ENCODE peak calls at places on chromosomes 12 and 14, in ten cellular contexts. One of them, this sample, is unnamed.

GRCh38 chr14:103519837-103520212 is 2.8 kb downstream of the CKB start:
- DNase-seq in NCI-H1105: no peak
- DNase-seq in activated CD8-positive, alpha-beta memory T cell treated with anti-CD3 and anti-CD28 coated beads for 24 hours: no peak
- DNase-seq in stimulated activated naive B cell treated with anti-CD40 and anti-IgM and Interleukin-4, amounts not matched to agents 10 μg/mL and 1 μg/mL and 100 μg/mL, for 72 hours: no peak
- DNase-seq in Right ventricle myocardium inferior: no peak
- DNase-seq in SIG-M5: no peak
- DNase-seq in NT2/D1: no peak
- DNase-seq in anterior cingulate cortex: no peak
- DNase-seq in T-cell: no peak
- DNase-seq in neuronal stem cell: no peak
- DNase-seq in this sample: no peak

GRCh38 chr12:14716848-14717444 is 20.5 kb upstream of the GUCY2C start:
- DNase-seq in Right ventricle myocardium inferior: no peak
- DNase-seq in anterior cingulate cortex: peak
- DNase-seq in NT2/D1: peak
- DNase-seq in neuronal stem cell: peak
- DNase-seq in stimulated activated naive B cell treated with anti-CD40 and anti-IgM and Interleukin-4, amounts not matched to agents 10 μg/mL and 1 μg/mL and 100 μg/mL, for 72 hours: peak
- DNase-seq in T-cell: peak
- DNase-seq in activated CD8-positive, alpha-beta memory T cell treated with anti-CD3 and anti-CD28 coated beads for 24 hours: no peak
- DNase-seq in SIG-M5: no peak
- DNase-seq in NCI-H1105: no peak
- DNase-seq in this sample: peak

GRCh38 chr12:3704512-3705348 is 48.2 kb downstream of the CRACR2A start:
- DNase-seq in neuronal stem cell: no peak
- DNase-seq in T-cell: no peak
- DNase-seq in NCI-H1105: no peak
- DNase-seq in SIG-M5: no peak
- DNase-seq in NT2/D1: no peak
- DNase-seq in stimulated activated naive B cell treated with anti-CD40 and anti-IgM and Interleukin-4, amounts not matched to agents 10 μg/mL and 1 μg/mL and 100 μg/mL, for 72 hours: no peak
- DNase-seq in activated CD8-positive, alpha-beta memory T cell treated with anti-CD3 and anti-CD28 coated beads for 24 hours: no peak
- DNase-seq in anterior cingulate cortex: no peak
- DNase-seq in Right ventricle myocardium inferior: no peak
- DNase-seq in this sample: peak

GRCh38 chr12:69024907-69025306 is 91.9 kb upstream of the CPM start:
- DNase-seq in T-cell: no peak
- DNase-seq in neuronal stem cell: no peak
- DNase-seq in Right ventricle myocardium inferior: no peak
- DNase-seq in SIG-M5: no peak
- DNase-seq in anterior cingulate cortex: no peak
- DNase-seq in activated CD8-positive, alpha-beta memory T cell treated with anti-CD3 and anti-CD28 coated beads for 24 hours: no peak
- DNase-seq in NCI-H1105: no peak
- DNase-seq in stimulated activated naive B cell treated with anti-CD40 and anti-IgM and Interleukin-4, amounts not matched to agents 10 μg/mL and 1 μg/mL and 100 μg/mL, for 72 hours: no peak
- DNase-seq in NT2/D1: no peak
- DNase-seq in this sample: no peak

GRCh38 chr12:53596920-53597363 is 29.2 kb downstream of the ATF7 start:
- DNase-seq in Right ventricle myocardium inferior: no peak
- DNase-seq in SIG-M5: no peak
- DNase-seq in anterior cingulate cortex: no peak
- DNase-seq in neuronal stem cell: no peak
- DNase-seq in NT2/D1: no peak
- DNase-seq in activated CD8-positive, alpha-beta memory T cell treated with anti-CD3 and anti-CD28 coated beads for 24 hours: no peak
- DNase-seq in stimulated activated naive B cell treated with anti-CD40 and anti-IgM and Interleukin-4, amounts not matched to agents 10 μg/mL and 1 μg/mL and 100 μg/mL, for 72 hours: no peak
- DNase-seq in NCI-H1105: no peak
- DNase-seq in T-cell: no peak
- DNase-seq in this sample: peak

GRCh38 chr12:120628919-120629318 is 11.5 kb upstream of the CABP1 start:
- DNase-seq in activated CD8-positive, alpha-beta memory T cell treated with anti-CD3 and anti-CD28 coated beads for 24 hours: no peak
- DNase-seq in anterior cingulate cortex: no peak
- DNase-seq in stimulated activated naive B cell treated with anti-CD40 and anti-IgM and Interleukin-4, amounts not matched to agents 10 μg/mL and 1 μg/mL and 100 μg/mL, for 72 hours: no peak
- DNase-seq in Right ventricle myocardium inferior: no peak
- DNase-seq in T-cell: no peak
- DNase-seq in neuronal stem cell: no peak
- DNase-seq in SIG-M5: no peak
- DNase-seq in NCI-H1105: no peak
- DNase-seq in NT2/D1: no peak
- DNase-seq in this sample: no peak

GRCh38 chr14:50477760-50478159 is 54.6 kb downstream of the MAP4K5 start:
- DNase-seq in Right ventricle myocardium inferior: no peak
- DNase-seq in T-cell: no peak
- DNase-seq in NT2/D1: no peak
- DNase-seq in NCI-H1105: no peak
- DNase-seq in anterior cingulate cortex: no peak
- DNase-seq in activated CD8-positive, alpha-beta memory T cell treated with anti-CD3 and anti-CD28 coated beads for 24 hours: no peak
- DNase-seq in SIG-M5: no peak
- DNase-seq in neuronal stem cell: no peak
- DNase-seq in stimulated activated naive B cell treated with anti-CD40 and anti-IgM and Interleukin-4, amounts not matched to agents 10 μg/mL and 1 μg/mL and 100 μg/mL, for 72 hours: no peak
- DNase-seq in this sample: no peak

GRCh38 chr14:67971627-67972625 is 152.3 kb downstream of the RAD51B start:
- DNase-seq in T-cell: no peak
- DNase-seq in SIG-M5: no peak
- DNase-seq in Right ventricle myocardium inferior: no peak
- DNase-seq in NT2/D1: no peak
- DNase-seq in anterior cingulate cortex: no peak
- DNase-seq in NCI-H1105: peak
- DNase-seq in stimulated activated naive B cell treated with anti-CD40 and anti-IgM and Interleukin-4, amounts not matched to agents 10 μg/mL and 1 μg/mL and 100 μg/mL, for 72 hours: no peak
- DNase-seq in activated CD8-positive, alpha-beta memory T cell treated with anti-CD3 and anti-CD28 coated beads for 24 hours: no peak
- DNase-seq in neuronal stem cell: no peak
- DNase-seq in this sample: no peak

GRCh38 chr12:108356902-108357806 is 18.0 kb upstream of the CMKLR1 start:
- DNase-seq in anterior cingulate cortex: no peak
- DNase-seq in T-cell: no peak
- DNase-seq in NCI-H1105: no peak
- DNase-seq in NT2/D1: no peak
- DNase-seq in neuronal stem cell: no peak
- DNase-seq in Right ventricle myocardium inferior: no peak
- DNase-seq in stimulated activated naive B cell treated with anti-CD40 and anti-IgM and Interleukin-4, amounts not matched to agents 10 μg/mL and 1 μg/mL and 100 μg/mL, for 72 hours: no peak
- DNase-seq in activated CD8-positive, alpha-beta memory T cell treated with anti-CD3 and anti-CD28 coated beads for 24 hours: no peak
- DNase-seq in SIG-M5: no peak
- DNase-seq in this sample: no peak

GRCh38 chr14:54594531-54594930 is 27.6 kb downstream of the SAMD4A start:
- DNase-seq in anterior cingulate cortex: no peak
- DNase-seq in NT2/D1: no peak
- DNase-seq in activated CD8-positive, alpha-beta memory T cell treated with anti-CD3 and anti-CD28 coated beads for 24 hours: no peak
- DNase-seq in neuronal stem cell: no peak
- DNase-seq in SIG-M5: no peak
- DNase-seq in NCI-H1105: no peak
- DNase-seq in T-cell: no peak
- DNase-seq in stimulated activated naive B cell treated with anti-CD40 and anti-IgM and Interleukin-4, amounts not matched to agents 10 μg/mL and 1 μg/mL and 100 μg/mL, for 72 hours: no peak
- DNase-seq in Right ventricle myocardium inferior: no peak
- DNase-seq in this sample: no peak

GRCh38 chr12:13257356-13257875 is 60.9 kb downstream of the EMP1 start:
- DNase-seq in neuronal stem cell: no peak
- DNase-seq in SIG-M5: no peak
- DNase-seq in T-cell: no peak
- DNase-seq in NT2/D1: no peak
- DNase-seq in activated CD8-positive, alpha-beta memory T cell treated with anti-CD3 and anti-CD28 coated beads for 24 hours: no peak
- DNase-seq in anterior cingulate cortex: no peak
- DNase-seq in stimulated activated naive B cell treated with anti-CD40 and anti-IgM and Interleukin-4, amounts not matched to agents 10 μg/mL and 1 μg/mL and 100 μg/mL, for 72 hours: no peak
- DNase-seq in Right ventricle myocardium inferior: no peak
- DNase-seq in NCI-H1105: no peak
- DNase-seq in this sample: peak

GRCh38 chr14:51554339-51554920 is 97.3 kb upstream of the FRMD6 start:
- DNase-seq in SIG-M5: no peak
- DNase-seq in T-cell: no peak
- DNase-seq in Right ventricle myocardium inferior: no peak
- DNase-seq in activated CD8-positive, alpha-beta memory T cell treated with anti-CD3 and anti-CD28 coated beads for 24 hours: no peak
- DNase-seq in NT2/D1: no peak
- DNase-seq in NCI-H1105: no peak
- DNase-seq in neuronal stem cell: no peak
- DNase-seq in stimulated activated naive B cell treated with anti-CD40 and anti-IgM and Interleukin-4, amounts not matched to agents 10 μg/mL and 1 μg/mL and 100 μg/mL, for 72 hours: no peak
- DNase-seq in anterior cingulate cortex: no peak
- DNase-seq in this sample: peak

GRCh38 chr14:24286996-24287395 is 12.6 kb downstream of the DHRS1 start:
- DNase-seq in anterior cingulate cortex: no peak
- DNase-seq in stimulated activated naive B cell treated with anti-CD40 and anti-IgM and Interleukin-4, amounts not matched to agents 10 μg/mL and 1 μg/mL and 100 μg/mL, for 72 hours: no peak
- DNase-seq in NT2/D1: no peak
- DNase-seq in SIG-M5: no peak
- DNase-seq in activated CD8-positive, alpha-beta memory T cell treated with anti-CD3 and anti-CD28 coated beads for 24 hours: no peak
- DNase-seq in T-cell: no peak
- DNase-seq in Right ventricle myocardium inferior: no peak
- DNase-seq in NCI-H1105: no peak
- DNase-seq in neuronal stem cell: no peak
- DNase-seq in this sample: no peak

GRCh38 chr14:105470812-105471771 is 3.5 kb upstream of the CRIP2 start:
- DNase-seq in NT2/D1: no peak
- DNase-seq in anterior cingulate cortex: no peak
- DNase-seq in neuronal stem cell: no peak
- DNase-seq in stimulated activated naive B cell treated with anti-CD40 and anti-IgM and Interleukin-4, amounts not matched to agents 10 μg/mL and 1 μg/mL and 100 μg/mL, for 72 hours: no peak
- DNase-seq in Right ventricle myocardium inferior: no peak
- DNase-seq in activated CD8-positive, alpha-beta memory T cell treated with anti-CD3 and anti-CD28 coated beads for 24 hours: no peak
- DNase-seq in T-cell: no peak
- DNase-seq in NCI-H1105: no peak
- DNase-seq in SIG-M5: no peak
- DNase-seq in this sample: no peak

GRCh38 chr12:89040146-89040964 is 311.9 kb downstream of the DUSP6 start:
- DNase-seq in anterior cingulate cortex: no peak
- DNase-seq in NT2/D1: no peak
- DNase-seq in neuronal stem cell: no peak
- DNase-seq in NCI-H1105: no peak
- DNase-seq in stimulated activated naive B cell treated with anti-CD40 and anti-IgM and Interleukin-4, amounts not matched to agents 10 μg/mL and 1 μg/mL and 100 μg/mL, for 72 hours: peak
- DNase-seq in activated CD8-positive, alpha-beta memory T cell treated with anti-CD3 and anti-CD28 coated beads for 24 hours: peak
- DNase-seq in Right ventricle myocardium inferior: peak
- DNase-seq in SIG-M5: no peak
- DNase-seq in T-cell: peak
- DNase-seq in this sample: peak

GRCh38 chr14:97634786-97635185 is 837.6 kb downstream of the VRK1 start:
- DNase-seq in activated CD8-positive, alpha-beta memory T cell treated with anti-CD3 and anti-CD28 coated beads for 24 hours: no peak
- DNase-seq in anterior cingulate cortex: no peak
- DNase-seq in Right ventricle myocardium inferior: no peak
- DNase-seq in stimulated activated naive B cell treated with anti-CD40 and anti-IgM and Interleukin-4, amounts not matched to agents 10 μg/mL and 1 μg/mL and 100 μg/mL, for 72 hours: no peak
- DNase-seq in NT2/D1: no peak
- DNase-seq in NCI-H1105: no peak
- DNase-seq in T-cell: peak
- DNase-seq in SIG-M5: no peak
- DNase-seq in neuronal stem cell: no peak
- DNase-seq in this sample: no peak

GRCh38 chr14:93142854-93143652 is 27.3 kb upstream of the ITPK1 start:
- DNase-seq in T-cell: no peak
- DNase-seq in neuronal stem cell: no peak
- DNase-seq in NCI-H1105: no peak
- DNase-seq in anterior cingulate cortex: no peak
- DNase-seq in SIG-M5: no peak
- DNase-seq in NT2/D1: no peak
- DNase-seq in stimulated activated naive B cell treated with anti-CD40 and anti-IgM and Interleukin-4, amounts not matched to agents 10 μg/mL and 1 μg/mL and 100 μg/mL, for 72 hours: no peak
- DNase-seq in Right ventricle myocardium inferior: no peak
- DNase-seq in activated CD8-positive, alpha-beta memory T cell treated with anti-CD3 and anti-CD28 coated beads for 24 hours: no peak
- DNase-seq in this sample: no peak

GRCh38 chr12:46475972-46476645 is 103.5 kb upstream of the SLC38A2 start:
- DNase-seq in anterior cingulate cortex: no peak
- DNase-seq in activated CD8-positive, alpha-beta memory T cell treated with anti-CD3 and anti-CD28 coated beads for 24 hours: no peak
- DNase-seq in Right ventricle myocardium inferior: no peak
- DNase-seq in neuronal stem cell: no peak
- DNase-seq in stimulated activated naive B cell treated with anti-CD40 and anti-IgM and Interleukin-4, amounts not matched to agents 10 μg/mL and 1 μg/mL and 100 μg/mL, for 72 hours: no peak
- DNase-seq in NCI-H1105: no peak
- DNase-seq in SIG-M5: no peak
- DNase-seq in T-cell: no peak
- DNase-seq in NT2/D1: no peak
- DNase-seq in this sample: no peak

GRCh38 chr14:28773917-28774691 is 7.5 kb downstream of the FOXG1 start:
- DNase-seq in stimulated activated naive B cell treated with anti-CD40 and anti-IgM and Interleukin-4, amounts not matched to agents 10 μg/mL and 1 μg/mL and 100 μg/mL, for 72 hours: no peak
- DNase-seq in Right ventricle myocardium inferior: no peak
- DNase-seq in NCI-H1105: peak
- DNase-seq in SIG-M5: no peak
- DNase-seq in NT2/D1: no peak
- DNase-seq in anterior cingulate cortex: peak
- DNase-seq in T-cell: no peak
- DNase-seq in activated CD8-positive, alpha-beta memory T cell treated with anti-CD3 and anti-CD28 coated beads for 24 hours: no peak
- DNase-seq in neuronal stem cell: no peak
- DNase-seq in this sample: peak

GRCh38 chr12:65965358-65965757 is 141.1 kb downstream of the HMGA2 start:
- DNase-seq in NT2/D1: no peak
- DNase-seq in T-cell: no peak
- DNase-seq in SIG-M5: no peak
- DNase-seq in Right ventricle myocardium inferior: no peak
- DNase-seq in anterior cingulate cortex: no peak
- DNase-seq in stimulated activated naive B cell treated with anti-CD40 and anti-IgM and Interleukin-4, amounts not matched to agents 10 μg/mL and 1 μg/mL and 100 μg/mL, for 72 hours: no peak
- DNase-seq in neuronal stem cell: no peak
- DNase-seq in activated CD8-positive, alpha-beta memory T cell treated with anti-CD3 and anti-CD28 coated beads for 24 hours: no peak
- DNase-seq in NCI-H1105: no peak
- DNase-seq in this sample: no peak

GRCh38 chr14:89432226-89432625 is 15.2 kb upstream of the FOXN3 start:
- DNase-seq in NT2/D1: no peak
- DNase-seq in neuronal stem cell: no peak
- DNase-seq in activated CD8-positive, alpha-beta memory T cell treated with anti-CD3 and anti-CD28 coated beads for 24 hours: no peak
- DNase-seq in SIG-M5: no peak
- DNase-seq in T-cell: no peak
- DNase-seq in anterior cingulate cortex: no peak
- DNase-seq in NCI-H1105: no peak
- DNase-seq in stimulated activated naive B cell treated with anti-CD40 and anti-IgM and Interleukin-4, amounts not matched to agents 10 μg/mL and 1 μg/mL and 100 μg/mL, for 72 hours: no peak
- DNase-seq in Right ventricle myocardium inferior: no peak
- DNase-seq in this sample: no peak

GRCh38 chr12:27821259-27821973 is 41.4 kb upstream of the MANSC4 start:
- DNase-seq in stimulated activated naive B cell treated with anti-CD40 and anti-IgM and Interleukin-4, amounts not matched to agents 10 μg/mL and 1 μg/mL and 100 μg/mL, for 72 hours: peak
- DNase-seq in NCI-H1105: peak
- DNase-seq in Right ventricle myocardium inferior: no peak
- DNase-seq in T-cell: no peak
- DNase-seq in NT2/D1: peak
- DNase-seq in neuronal stem cell: peak
- DNase-seq in activated CD8-positive, alpha-beta memory T cell treated with anti-CD3 and anti-CD28 coated beads for 24 hours: peak
- DNase-seq in anterior cingulate cortex: peak
- DNase-seq in SIG-M5: no peak
- DNase-seq in this sample: peak

GRCh38 chr12:99810718-99811593 is 163.4 kb downstream of the GARIN6 start:
- DNase-seq in Right ventricle myocardium inferior: no peak
- DNase-seq in T-cell: no peak
- DNase-seq in NCI-H1105: peak
- DNase-seq in anterior cingulate cortex: no peak
- DNase-seq in neuronal stem cell: no peak
- DNase-seq in SIG-M5: no peak
- DNase-seq in stimulated activated naive B cell treated with anti-CD40 and anti-IgM and Interleukin-4, amounts not matched to agents 10 μg/mL and 1 μg/mL and 100 μg/mL, for 72 hours: no peak
- DNase-seq in NT2/D1: no peak
- DNase-seq in activated CD8-positive, alpha-beta memory T cell treated with anti-CD3 and anti-CD28 coated beads for 24 hours: no peak
- DNase-seq in this sample: peak

GRCh38 chr12:70635713-70636112 is 1.5 kb downstream of the PTPRB start:
- DNase-seq in NCI-H1105: no peak
- DNase-seq in stimulated activated naive B cell treated with anti-CD40 and anti-IgM and Interleukin-4, amounts not matched to agents 10 μg/mL and 1 μg/mL and 100 μg/mL, for 72 hours: no peak
- DNase-seq in anterior cingulate cortex: no peak
- DNase-seq in NT2/D1: no peak
- DNase-seq in SIG-M5: no peak
- DNase-seq in Right ventricle myocardium inferior: no peak
- DNase-seq in activated CD8-positive, alpha-beta memory T cell treated with anti-CD3 and anti-CD28 coated beads for 24 hours: no peak
- DNase-seq in neuronal stem cell: no peak
- DNase-seq in T-cell: no peak
- DNase-seq in this sample: peak

GRCh38 chr12:2536724-2537123 is 258.0 kb upstream of the FKBP4 start:
- DNase-seq in stimulated activated naive B cell treated with anti-CD40 and anti-IgM and Interleukin-4, amounts not matched to agents 10 μg/mL and 1 μg/mL and 100 μg/mL, for 72 hours: no peak
- DNase-seq in Right ventricle myocardium inferior: no peak
- DNase-seq in neuronal stem cell: no peak
- DNase-seq in NCI-H1105: no peak
- DNase-seq in activated CD8-positive, alpha-beta memory T cell treated with anti-CD3 and anti-CD28 coated beads for 24 hours: no peak
- DNase-seq in T-cell: no peak
- DNase-seq in anterior cingulate cortex: no peak
- DNase-seq in NT2/D1: no peak
- DNase-seq in SIG-M5: no peak
- DNase-seq in this sample: no peak

GRCh38 chr12:111297703-111298426 is 71.0 kb downstream of the PHETA1 start:
- DNase-seq in Right ventricle myocardium inferior: no peak
- DNase-seq in NCI-H1105: no peak
- DNase-seq in activated CD8-positive, alpha-beta memory T cell treated with anti-CD3 and anti-CD28 coated beads for 24 hours: no peak
- DNase-seq in SIG-M5: no peak
- DNase-seq in anterior cingulate cortex: no peak
- DNase-seq in neuronal stem cell: peak
- DNase-seq in NT2/D1: no peak
- DNase-seq in T-cell: no peak
- DNase-seq in stimulated activated naive B cell treated with anti-CD40 and anti-IgM and Interleukin-4, amounts not matched to agents 10 μg/mL and 1 μg/mL and 100 μg/mL, for 72 hours: no peak
- DNase-seq in this sample: no peak

GRCh38 chr12:69732088-69732487 is 6.6 kb upstream of the RAB3IP start:
- DNase-seq in Right ventricle myocardium inferior: no peak
- DNase-seq in activated CD8-positive, alpha-beta memory T cell treated with anti-CD3 and anti-CD28 coated beads for 24 hours: no peak
- DNase-seq in neuronal stem cell: no peak
- DNase-seq in NT2/D1: no peak
- DNase-seq in anterior cingulate cortex: no peak
- DNase-seq in SIG-M5: no peak
- DNase-seq in stimulated activated naive B cell treated with anti-CD40 and anti-IgM and Interleukin-4, amounts not matched to agents 10 μg/mL and 1 μg/mL and 100 μg/mL, for 72 hours: no peak
- DNase-seq in T-cell: no peak
- DNase-seq in NCI-H1105: no peak
- DNase-seq in this sample: no peak

GRCh38 chr12:47527816-47528215 is 178.0 kb downstream of the RPAP3 start:
- DNase-seq in neuronal stem cell: no peak
- DNase-seq in SIG-M5: no peak
- DNase-seq in anterior cingulate cortex: no peak
- DNase-seq in T-cell: no peak
- DNase-seq in NT2/D1: no peak
- DNase-seq in Right ventricle myocardium inferior: no peak
- DNase-seq in activated CD8-positive, alpha-beta memory T cell treated with anti-CD3 and anti-CD28 coated beads for 24 hours: no peak
- DNase-seq in NCI-H1105: no peak
- DNase-seq in stimulated activated naive B cell treated with anti-CD40 and anti-IgM and Interleukin-4, amounts not matched to agents 10 μg/mL and 1 μg/mL and 100 μg/mL, for 72 hours: no peak
- DNase-seq in this sample: no peak

This sample was measured in dermis blood vessel endothelial cell.